ENCODE peak calls at places on chromosomes 4 and X, in eight cellular contexts. E is tibial nerve; V is lower leg skin; M is NCI-H2081; U is NCI-H1436; O is tibial artery; C is fibroblast of lung; W is stimulated activated CD4-positive, alpha-beta T cell treated with anti-CD3 and anti-CD28 coated beads, Interleukin-12 subunit alpha, Interleukin-12 subunit beta, amount 100 ng/mL, for 48 hours. G is an unnamed sample.

GRCh38 chr4:78426972-78427371 is 124.6 kb upstream of the ANXA3 start:
- DNase-seq in E (no peak), V (no peak), M (no peak), U (no peak), O (no peak), C (no peak), W (no peak), G (no peak)

GRCh38 chr4:7389101-7389701 is 45.5 kb downstream of the PSAPL1 start:
- DNase-seq in E (no peak), V (no peak), M (no peak), U (no peak), O (peak; percentile 9), C (no peak), W (no peak), G (no peak)

GRCh38 chrX:71941771-71942170 is 31.1 kb downstream of the NHSL2 start:
- DNase-seq in E (no peak), V (peak; percentile 14), M (no peak), U (no peak), O (peak; percentile 58), C (peak; percentile 74), W (no peak), G (no peak)

GRCh38 chrX:48902135-48902534 is 4.4 kb downstream of the PQBP1 start:
- DNase-seq in E (no peak), V (no peak), M (no peak), U (no peak), O (no peak), C (no peak), W (no peak), G (no peak)

GRCh38 chrX:115595049-115595448 is 34.1 kb downstream of the PLS3 start:
- DNase-seq in E (no peak), V (no peak), M (no peak), U (no peak), O (no peak), C (no peak), W (no peak), G (no peak)

GRCh38 chr4:52950226-52950625 is 88.1 kb downstream of the RASL11B start:
- DNase-seq in E (no peak), V (no peak), M (no peak), U (no peak), O (no peak), C (no peak), W (no peak), G (no peak)

GRCh38 chr4:141395246-141395830 is 174.6 kb downstream of the ZNF330 start:
- DNase-seq in E (no peak), V (no peak), M (no peak), U (no peak), O (no peak), C (no peak), W (no peak), G (no peak)

GRCh38 chr4:88341227-88342192 is 37.1 kb upstream of the HERC6 start:
- DNase-seq in E (no peak), V (no peak), M (no peak), U (no peak), O (no peak), C (peak; percentile 97), W (no peak), G (no peak)

GRCh38 chr4:101334963-101335572 is 12.3 kb downstream of the PPP3CA start:
- DNase-seq in E (no peak), V (no peak), M (no peak), U (no peak), O (no peak), C (no peak), W (no peak), G (no peak)

GRCh38 chr4:47463235-47463956 is at the start of gene COMMD8:
- DNase-seq in E (peak; percentile 90), V (peak; percentile 97), M (peak; percentile 98), U (peak; percentile 96), O (peak; percentile 97), C (peak; percentile 96), W (peak; percentile 94), G (peak; percentile 79)